ENCODE peak calls at places on chromosome 10, in six cellular contexts. K is left ventricle myocardium inferior, P is epithelial cell of esophagus, J is WERI-Rb-1, M is colonic mucosa, A is spleen. F is an unnamed sample.

GRCh38 chr10:30747633-30748032 is 118.1 kb upstream of the LYZL2 start:
- DNase-seq in K (no peak), P (peak), J (no peak), M (no peak), A (no peak), F (no peak)

GRCh38 chr10:88194961-88195367 is 331.5 kb downstream of the PTEN start:
- DNase-seq in K (no peak), P (no peak), J (no peak), M (no peak), A (no peak), F (no peak)

GRCh38 chr10:104445359-104445758 is 91.7 kb downstream of the CFAP58 start:
- DNase-seq in K (no peak), P (peak), J (no peak), M (no peak), A (no peak), F (no peak)

GRCh38 chr10:115001506-115002381 is 63.7 kb downstream of the TRUB1 start:
- DNase-seq in K (no peak), P (no peak), J (no peak), M (no peak), A (no peak), F (no peak)

GRCh38 chr10:21337171-21337792 is 188.2 kb downstream of the SKIDA1 start:
- DNase-seq in K (no peak), P (no peak), J (no peak), M (no peak), A (no peak), F (no peak)

GRCh38 chr10:80046629-80047441 is 31.6 kb upstream of the TMEM254 start:
- DNase-seq in K (peak), P (peak), J (peak), M (peak), A (peak), F (no peak)

GRCh38 chr10:123519861-123520260 is 146.3 kb upstream of the GPR26 start:
- DNase-seq in K (no peak), P (no peak), J (no peak), M (peak), A (no peak), F (no peak)

GRCh38 chr10:110834622-110835219 is 37.0 kb upstream of the PDCD4 start:
- DNase-seq in K (no peak), P (peak), J (no peak), M (peak), A (no peak), F (no peak)

GRCh38 chr10:69004821-69005220 is 16.2 kb downstream of the KIFBP start:
- DNase-seq in K (no peak), P (peak), J (no peak), M (no peak), A (no peak), F (no peak)
- TF ChIP-seq CTCF in K (peak), P (peak), J (no peak), M (peak), A (peak), F (peak)

GRCh38 chr10:68829952-68830351 is 2.6 kb downstream of the STOX1 start:
- DNase-seq in K (no peak), P (no peak), J (no peak), M (no peak), A (peak), F (no peak)

GRCh38 chr10:68831961-68832455 is 4.7 kb downstream of the STOX1 start:
- DNase-seq in K (no peak), P (peak), J (no peak), M (no peak), A (peak), F (no peak)

GRCh38 chr10:68829494-68829893 is 2.2 kb downstream of the STOX1 start:
- DNase-seq in K (no peak), P (no peak), J (no peak), M (no peak), A (no peak), F (no peak)

GRCh38 chr10:68828833-68829232 is 1.5 kb downstream of the STOX1 start:
- DNase-seq in K (no peak), P (no peak), J (no peak), M (no peak), A (peak), F (no peak)

DNA sequence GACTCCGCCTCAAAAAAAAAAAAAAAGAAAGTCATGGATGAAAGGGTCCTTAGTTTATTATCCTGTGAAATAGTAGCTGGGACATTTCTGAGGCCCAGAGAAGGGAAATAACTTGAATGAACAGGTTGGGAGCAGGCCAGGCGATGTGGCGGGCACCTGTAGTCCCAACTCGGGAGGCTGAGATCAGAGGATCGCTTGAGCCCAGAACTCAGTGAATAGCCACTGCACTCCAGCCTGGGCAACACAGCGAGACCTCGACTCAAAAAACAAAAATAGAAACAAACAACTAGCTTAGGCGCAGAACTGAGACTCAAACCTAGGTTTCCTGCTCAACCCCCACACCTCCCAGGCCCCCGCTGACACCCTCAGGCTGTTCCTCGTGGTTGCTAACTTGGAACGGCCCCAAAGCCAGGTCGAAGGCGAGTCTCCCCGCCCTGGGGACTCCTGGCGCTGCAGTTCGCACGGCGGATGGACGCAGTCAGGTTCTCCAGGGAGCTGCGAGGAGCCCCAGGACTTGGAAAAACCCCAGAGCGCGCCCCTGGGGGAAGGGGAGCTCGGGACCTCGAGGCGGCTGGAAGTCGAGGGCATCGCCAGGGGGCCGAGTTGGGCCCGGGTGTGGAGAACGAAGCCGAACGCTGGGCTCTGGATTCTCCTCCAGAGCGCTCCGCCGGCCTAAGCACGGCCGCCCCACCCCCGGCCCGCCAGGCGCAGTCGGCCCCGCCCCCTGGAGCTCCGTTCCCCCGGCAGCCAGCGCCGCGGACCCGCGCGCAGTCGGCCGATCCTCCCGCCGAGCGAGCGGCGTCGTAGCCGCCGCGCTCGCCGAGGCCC is at the start of gene STOX1:
- DNase-seq in K (peak), P (peak), J (peak), M (peak), A (peak), F (no peak)
- TF ChIP-seq CTCF in K (no peak), P (no peak), J (no peak), M (no peak), A (no peak), F (peak)

GRCh38 chr10:1138529-1138928 is 82.3 kb downstream of the WDR37 start:
- DNase-seq in K (no peak), P (no peak), J (no peak), M (no peak), A (no peak), F (no peak)

GRCh38 chr10:1141261-1141660 is 85.1 kb downstream of the WDR37 start:
- DNase-seq in K (no peak), P (no peak), J (no peak), M (no peak), A (no peak), F (no peak)

GRCh38 chr10:1141701-1142100 is 85.5 kb downstream of the WDR37 start:
- DNase-seq in K (no peak), P (no peak), J (no peak), M (peak), A (no peak), F (peak)

GRCh38 chr10:1137499-1138163 is 81.4 kb downstream of the WDR37 start:
- DNase-seq in K (no peak), P (no peak), J (no peak), M (peak), A (no peak), F (no peak)

GRCh38 chr10:1142596-1142995 is 86.4 kb downstream of the WDR37 start:
- DNase-seq in K (no peak), P (peak), J (no peak), M (peak), A (no peak), F (no peak)
- TF ChIP-seq CTCF in K (no peak), P (peak), J (peak), M (no peak), A (no peak), F (peak)

GRCh38 chr10:78021201-78021600 is 8.1 kb downstream of the POLR3A start:
- DNase-seq in K (no peak), P (no peak), J (no peak), M (no peak), A (no peak), F (no peak)

GRCh38 chr10:78028438-78029293 is 649 bp downstream of the POLR3A start:
- DNase-seq in K (no peak), P (peak), J (peak), M (no peak), A (peak), F (no peak)

GRCh38 chr10:78029294-78030226 is at the start of gene POLR3A:
- DNase-seq in K (peak), P (peak), J (peak), M (peak), A (peak), F (peak)

GRCh38 chr10:78023741-78024140 is 5.6 kb downstream of the POLR3A start:
- DNase-seq in K (no peak), P (no peak), J (no peak), M (no peak), A (no peak), F (no peak)

GRCh38 chr10:78025685-78026364 is 3.5 kb downstream of the POLR3A start:
- DNase-seq in K (no peak), P (peak), J (no peak), M (no peak), A (no peak), F (no peak)
- TF ChIP-seq CTCF in K (no peak), P (no peak), J (no peak), M (no peak), A (no peak), F (no peak)

GRCh38 chr10:113284635-113285034 is 268.2 kb upstream of the HABP2 start:
- DNase-seq in K (no peak), P (no peak), J (no peak), M (no peak), A (no peak), F (no peak)

GRCh38 chr10:113287592-113287991 is 265.3 kb upstream of the HABP2 start:
- DNase-seq in K (no peak), P (no peak), J (no peak), M (no peak), A (no peak), F (no peak)

GRCh38 chr10:113279262-113279661 is 273.6 kb upstream of the HABP2 start:
- DNase-seq in K (no peak), P (no peak), J (no peak), M (no peak), A (no peak), F (no peak)

GRCh38 chr10:113285291-113285690 is 267.6 kb upstream of the HABP2 start:
- DNase-seq in K (no peak), P (no peak), J (no peak), M (no peak), A (no peak), F (no peak)

GRCh38 chr10:113283189-113283588 is 269.7 kb upstream of the HABP2 start:
- DNase-seq in K (no peak), P (no peak), J (no peak), M (no peak), A (no peak), F (no peak)
- TF ChIP-seq CTCF in K (no peak), P (no peak), J (peak), M (no peak), A (no peak), F (peak)

GRCh38 chr10:48885376-48885775 is 54.3 kb downstream of the LRRC18 start:
- DNase-seq in K (no peak), P (peak), J (peak), M (no peak), A (no peak), F (no peak)
- TF ChIP-seq CTCF in K (peak), P (peak), J (peak), M (peak), A (no peak), F (peak)